ENCODE peak calls at places on chromosomes 1 and 21, in ten cellular contexts. L, H, J, N, P, M, X, Z, I and O are unnamed samples.

GRCh38 chr1:19400875-19401854 is 84.2 kb downstream of the CAPZB start:
- DNase-seq in J (no peak), Z (no peak), X (no peak), N (no peak), M (no peak), I (no peak), P (no peak), H (no peak), L (no peak), O (no peak)

GRCh38 chr1:82733645-82734044 is 932.9 kb downstream of the ADGRL2 start:
- DNase-seq in L (no peak), I (no peak), P (no peak), J (no peak), M (no peak), Z (no peak), H (no peak), N (no peak), X (no peak), O (no peak)

GRCh38 chr1:59156526-59157196 is 140.2 kb upstream of the FGGY start:
- DNase-seq in M (no peak), L (peak), X (no peak), P (no peak), I (no peak), N (no peak), J (no peak), H (no peak), Z (peak), O (no peak)

GRCh38 chr1:93588206-93588605 is 93.4 kb downstream of the BCAR3 start:
- DNase-seq in H (no peak), N (no peak), L (no peak), X (no peak), Z (no peak), P (no peak), J (no peak), I (no peak), M (no peak), O (no peak)

GRCh38 chr1:226974544-226975258 is 34.6 kb downstream of the COQ8A start:
- DNase-seq in M (no peak), Z (no peak), H (no peak), P (no peak), L (no peak), I (peak), N (no peak), J (no peak), X (no peak), O (peak)

GRCh38 chr21:44931501-44932365 is 8.1 kb upstream of the SLX9 start:
- DNase-seq in N (no peak), L (no peak), Z (no peak), I (peak), P (no peak), X (no peak), J (no peak), M (no peak), H (no peak), O (no peak)

GRCh38 chr1:169999357-169999756 is 75.1 kb downstream of the KIFAP3 start:
- DNase-seq in N (no peak), I (no peak), L (no peak), M (peak), P (no peak), X (no peak), H (no peak), J (no peak), Z (no peak), O (peak)

GRCh38 chr1:41681331-41682136 is 197.1 kb upstream of the EDN2 start:
- DNase-seq in L (no peak), Z (no peak), H (no peak), P (no peak), N (no peak), J (no peak), M (peak), X (no peak), I (no peak), O (no peak)

GRCh38 chr1:21149862-21150432 is 26.8 kb downstream of the EIF4G3 start:
- DNase-seq in Z (no peak), H (no peak), X (no peak), M (no peak), L (peak), N (peak), J (no peak), P (no peak), I (no peak), O (no peak)

GRCh38 chr1:230231739-230232075 is 164.7 kb downstream of the GALNT2 start:
- DNase-seq in X (peak), I (no peak), H (peak), L (no peak), P (no peak), J (peak), M (peak), N (no peak), Z (no peak), O (peak)

GRCh38 chr1:90821152-90821792 is 104.2 kb upstream of the BARHL2 start:
- DNase-seq in Z (no peak), M (no peak), L (no peak), P (no peak), H (no peak), I (no peak), N (no peak), X (no peak), J (no peak), O (no peak)

GRCh38 chr21:33078907-33079582 is 9.1 kb downstream of the OLIG1 start:
- DNase-seq in L (peak), I (no peak), X (no peak), Z (no peak), H (no peak), N (no peak), J (peak), P (peak), M (no peak), O (no peak)

GRCh38 chr21:29248124-29248523 is 50.6 kb upstream of the BACH1 start:
- DNase-seq in Z (no peak), P (no peak), M (no peak), X (no peak), I (no peak), H (no peak), L (no peak), J (no peak), N (no peak), O (no peak)

GRCh38 chr1:211616231-211617031 is 37.5 kb upstream of the SLC30A1 start:
- DNase-seq in X (peak), P (no peak), I (peak), N (no peak), H (no peak), M (peak), Z (no peak), J (no peak), L (no peak), O (peak)

GRCh38 chr1:13829152-13829769 is 129.3 kb downstream of the PRDM2 start:
- DNase-seq in M (no peak), H (peak), P (no peak), L (no peak), J (no peak), Z (no peak), I (no peak), N (peak), X (no peak), O (no peak)

GRCh38 chr1:17232759-17233661 is 15.9 kb upstream of the PADI3 start:
- DNase-seq in J (no peak), Z (no peak), N (no peak), L (peak), X (no peak), I (no peak), M (no peak), P (no peak), H (peak), O (no peak)

GRCh38 chr1:202234331-202235002 is 40.9 kb downstream of the LGR6 start:
- DNase-seq in L (peak), H (no peak), I (no peak), M (no peak), Z (no peak), N (no peak), J (no peak), P (no peak), X (no peak), O (no peak)

GRCh38 chr1:147600119-147601111 is 59.1 kb downstream of the BCL9 start:
- DNase-seq in I (no peak), Z (no peak), L (peak), H (no peak), J (peak), P (no peak), N (no peak), M (no peak), X (no peak), O (no peak)

GRCh38 chr1:202274611-202275010 is 67.1 kb downstream of the UBE2T start:
- DNase-seq in Z (no peak), H (peak), I (no peak), L (peak), J (peak), M (no peak), P (no peak), X (peak), N (no peak), O (no peak)

GRCh38 chr1:230587056-230587455 is 55.2 kb upstream of the COG2 start:
- DNase-seq in P (no peak), I (no peak), X (no peak), Z (no peak), M (no peak), H (no peak), N (no peak), L (no peak), J (no peak), O (no peak)

GRCh38 chr1:164440222-164440621 is 118.8 kb upstream of the PBX1 start:
- DNase-seq in M (no peak), H (no peak), L (peak), J (no peak), Z (no peak), P (no peak), N (peak), I (no peak), X (no peak), O (peak)

GRCh38 chr1:198878566-198878965 is 239.7 kb downstream of the PTPRC start:
- DNase-seq in P (no peak), Z (no peak), I (no peak), M (no peak), N (no peak), J (no peak), L (no peak), H (no peak), X (no peak), O (no peak)

GRCh38 chr1:6180215-6180577 is at the start of gene CHD5:
- DNase-seq in I (no peak), M (no peak), X (no peak), Z (no peak), P (no peak), N (peak), J (no peak), H (no peak), L (no peak), O (peak)

GRCh38 chr1:186722711-186723309 is 42.6 kb upstream of the PTGS2 start:
- DNase-seq in X (no peak), L (peak), M (peak), N (peak), H (no peak), J (peak), Z (no peak), P (no peak), I (no peak), O (no peak)

GRCh38 chr1:47786301-47786700 is 210.9 kb downstream of the TRABD2B start:
- DNase-seq in M (no peak), J (no peak), I (no peak), P (no peak), N (no peak), X (no peak), Z (no peak), L (no peak), H (no peak), O (no peak)

GRCh38 chr1:73097917-73098316 is 815.6 kb upstream of the NEGR1 start:
- DNase-seq in J (no peak), H (no peak), P (no peak), M (no peak), Z (no peak), N (no peak), I (no peak), X (no peak), L (no peak), O (no peak)

GRCh38 chr21:43865471-43866181 is 603 bp downstream of the AGPAT3 start:
- DNase-seq in I (peak), X (peak), H (peak), N (peak), Z (no peak), L (no peak), J (peak), M (no peak), P (no peak), O (peak)

GRCh38 chr1:241648159-241648558 is 3.9 kb upstream of the WDR64 start:
- DNase-seq in Z (no peak), X (no peak), M (no peak), I (no peak), J (no peak), H (no peak), N (no peak), L (no peak), P (no peak), O (no peak)

GRCh38 chr1:180175291-180175690 is 20.6 kb downstream of the QSOX1 start:
- DNase-seq in J (no peak), M (no peak), X (no peak), L (no peak), Z (no peak), N (no peak), H (no peak), P (no peak), I (no peak), O (no peak)

GRCh38 chr1:75203415-75204277 is 69.5 kb downstream of the LHX8 start:
- DNase-seq in M (peak), H (no peak), X (no peak), P (peak), N (peak), L (peak), I (no peak), J (peak), Z (no peak), O (no peak)

GRCh38 chr21:34635307-34635706 is 20.4 kb upstream of the RCAN1 start:
- DNase-seq in X (no peak), H (no peak), N (no peak), L (peak), P (no peak), M (no peak), J (peak), Z (no peak), I (no peak), O (no peak)

GRCh38 chr1:113321761-113322387 is 68.4 kb upstream of the MAGI3 start:
- DNase-seq in M (no peak), J (no peak), Z (no peak), L (no peak), P (no peak), I (no peak), N (no peak), H (no peak), X (no peak), O (no peak)

GRCh38 chr1:174021611-174022079 is 512 bp downstream of the RC3H1 start:
- DNase-seq in P (no peak), N (peak), J (peak), Z (no peak), I (no peak), H (peak), L (peak), X (no peak), M (peak), O (peak)

DNA sequence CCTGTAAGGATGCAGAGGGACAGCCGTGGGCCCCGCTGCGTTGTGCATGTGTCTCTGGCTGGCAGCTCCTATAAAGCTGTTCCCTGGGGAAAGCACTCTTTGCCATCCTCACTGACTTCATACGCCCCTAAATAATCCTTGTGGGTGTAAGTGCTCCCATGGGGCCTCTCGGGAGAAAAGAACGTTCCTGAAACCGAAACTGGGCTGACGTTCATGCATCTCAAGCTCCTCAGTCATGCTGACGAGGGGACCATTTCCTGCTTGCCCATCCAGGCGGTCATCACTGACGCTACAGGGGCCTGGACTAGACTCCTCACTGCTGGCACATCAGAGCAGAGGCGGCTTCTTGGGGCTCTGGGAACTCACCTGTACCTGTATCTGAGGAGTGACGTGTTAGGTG is 73.1 kb upstream of the USP24 start:
- DNase-seq in H (peak), Z (peak), M (no peak), P (peak), J (no peak), X (no peak), I (no peak), L (no peak), N (no peak), O (no peak)
- TF ChIP-seq EP300 in H (peak), Z (no peak), M (peak), P (peak), J (no peak), X (no peak), I (peak), L (no peak), N (no peak), O (no peak)

GRCh38 chr1:40034869-40035268 is 5.7 kb upstream of the CAP1 start:
- DNase-seq in Z (no peak), L (no peak), I (no peak), M (no peak), J (no peak), N (no peak), X (no peak), H (no peak), P (no peak), O (no peak)
- TF ChIP-seq EP300 in Z (no peak), L (no peak), I (no peak), M (no peak), J (no peak), N (no peak), X (no peak), H (no peak), P (no peak), O (no peak)

DNA sequence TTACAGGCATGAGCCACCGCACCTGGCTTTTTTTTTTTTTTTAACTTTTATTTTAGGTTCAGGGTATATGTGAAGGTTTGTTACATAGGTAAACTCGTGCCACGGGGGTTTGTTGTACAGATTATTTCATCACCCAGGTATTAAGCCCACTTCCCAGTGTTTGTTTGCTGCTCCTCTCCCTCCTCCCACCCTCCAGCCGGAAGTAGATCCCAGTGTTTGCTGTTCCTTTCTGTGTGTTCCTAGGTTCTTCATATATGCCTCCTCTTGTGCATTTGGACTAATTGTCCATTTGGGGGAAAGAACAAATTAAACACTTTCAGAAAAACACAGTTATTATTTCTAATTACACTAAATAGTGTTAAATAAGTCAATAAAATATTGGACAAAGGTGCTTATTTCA is 1.1 kb upstream of the SLC2A7 start:
- DNase-seq in J (no peak), Z (no peak), P (no peak), M (no peak), N (no peak), I (no peak), X (no peak), L (no peak), H (no peak), O (no peak)
- TF ChIP-seq EP300 in J (no peak), Z (no peak), P (no peak), M (no peak), N (no peak), I (no peak), X (no peak), L (no peak), H (no peak), O (no peak)

DNA sequence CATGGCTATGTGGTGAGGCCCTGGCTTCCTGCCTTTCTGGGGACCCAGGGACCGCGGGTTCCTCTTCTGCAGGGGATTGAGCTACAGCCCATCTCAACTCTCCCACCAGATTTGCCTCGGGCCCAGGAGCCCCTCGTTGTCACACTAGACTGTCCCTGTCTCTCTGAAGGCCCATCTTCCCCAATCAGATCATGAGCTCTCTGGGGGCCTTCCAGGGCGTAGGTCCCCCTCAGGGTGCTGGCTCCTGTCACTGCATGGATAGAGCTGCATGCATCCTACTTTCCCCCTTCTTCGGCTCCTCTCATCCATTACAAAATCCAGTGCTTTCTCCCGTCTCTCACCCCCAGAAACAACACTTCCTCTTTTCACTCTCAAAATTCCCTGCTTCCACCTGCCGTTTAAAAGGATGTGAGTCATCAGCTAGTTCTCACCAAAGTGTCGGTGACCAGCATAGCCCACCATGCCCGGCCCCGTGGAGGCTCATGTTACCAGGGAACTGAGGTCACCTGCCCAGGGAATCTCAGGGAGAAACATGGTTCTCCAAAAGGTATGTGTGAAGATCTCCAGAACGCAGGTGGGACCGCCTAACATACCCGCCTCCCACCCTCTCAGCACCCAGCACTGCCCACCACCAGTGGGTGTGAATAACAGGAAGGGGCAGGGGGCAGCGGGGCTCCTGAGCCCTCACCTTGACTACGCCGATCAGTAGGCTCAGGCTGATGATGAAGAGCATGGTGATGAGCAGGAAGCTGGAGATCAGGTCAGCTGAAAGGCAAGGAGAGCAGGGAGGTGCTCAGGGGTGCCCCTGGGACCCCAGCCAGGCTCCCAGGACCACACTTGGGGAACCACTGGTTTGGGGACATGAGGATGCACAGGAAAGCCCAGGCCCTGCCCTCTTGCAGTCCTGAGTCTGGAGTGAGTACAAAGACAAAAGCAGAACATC is 16.4 kb downstream of the LAPTM5 start:
- DNase-seq in N (no peak), J (peak), I (no peak), M (no peak), L (no peak), P (no peak), H (no peak), Z (no peak), X (no peak), O (no peak)
- TF ChIP-seq EP300 in N (no peak), J (peak), I (no peak), M (no peak), L (no peak), P (no peak), H (no peak), Z (no peak), X (no peak), O (no peak)